ENCODE peak calls at places on chromosomes 12 and 14, in four cellular contexts. N, I, G and J are unnamed samples.

GRCh38 chr12:122646568-122647220 is 56.5 kb downstream of the HCAR2 start:
- DNase-seq in I (peak), N (no peak), G (no peak), J (peak)

GRCh38 chr12:71654200-71654599 is 9.4 kb downstream of the ZFC3H1 start:
- DNase-seq in I (no peak), N (no peak), G (no peak), J (no peak)

GRCh38 chr14:69852897-69853296 is 26.3 kb upstream of the SMOC1 start:
- DNase-seq in N (no peak), I (no peak), G (no peak), J (no peak)

GRCh38 chr12:10501031-10501430 is 4.7 kb upstream of the EIF2S3B start:
- DNase-seq in I (peak), N (no peak), G (peak), J (peak)

GRCh38 chr12:31355747-31356107 is 29.8 kb upstream of the SINHCAF start:
- DNase-seq in I (no peak), N (no peak), G (no peak), J (no peak)

GRCh38 chr12:107875772-107876171 is 101.3 kb downstream of the ASCL4 start:
- DNase-seq in G (no peak), N (no peak), I (no peak), J (no peak)

GRCh38 chr14:96502621-96503251 is 554 bp downstream of the PAPOLA start:
- DNase-seq in N (peak), G (peak), I (peak), J (peak)

GRCh38 chr12:19431407-19432308 is 7.6 kb upstream of the AEBP2 start:
- DNase-seq in I (peak), N (no peak), G (peak), J (no peak)

GRCh38 chr12:75275702-75276101 is 54.4 kb downstream of the CAPS2 start:
- DNase-seq in I (no peak), G (no peak), N (no peak), J (no peak)

GRCh38 chr14:31880935-31881334 is 196.2 kb upstream of the ARHGAP5 start:
- DNase-seq in I (peak), N (peak), G (peak), J (peak)

GRCh38 chr14:60183724-60184596 is 18.8 kb upstream of the DHRS7 start:
- DNase-seq in N (peak), G (peak), I (peak), J (peak)

GRCh38 chr12:111330800-111331752 is 37.8 kb downstream of the PHETA1 start:
- DNase-seq in N (peak), G (peak), I (peak), J (peak)

GRCh38 chr12:13606290-13606689 is 375.1 kb downstream of the GRIN2B start:
- DNase-seq in I (no peak), N (no peak), G (no peak), J (no peak)

GRCh38 chr12:91179315-91179714 is 3.3 kb downstream of the DCN start:
- DNase-seq in I (peak), G (no peak), N (no peak), J (peak)

GRCh38 chr12:26798013-26798412 is 35.0 kb downstream of the ITPR2 start:
- DNase-seq in I (peak), G (no peak), N (no peak), J (peak)

GRCh38 chr14:62604524-62604923 is 440.7 kb downstream of the KCNH5 start:
- DNase-seq in I (no peak), G (no peak), N (no peak), J (no peak)

GRCh38 chr12:14514154-14514842 is 53.4 kb downstream of the PLBD1 start:
- DNase-seq in N (peak), I (peak), G (peak), J (peak)

GRCh38 chr14:31926123-31926522 is 151.0 kb upstream of the ARHGAP5 start:
- DNase-seq in N (peak), G (peak), I (peak), J (peak)

GRCh38 chr14:74251546-74252030 is 12.3 kb downstream of the VSX2 start:
- DNase-seq in N (peak), G (peak), I (peak), J (peak)

GRCh38 chr12:51891843-51892242 is 3.9 kb downstream of the ANKRD33 start:
- DNase-seq in N (no peak), G (peak), I (peak), J (peak)

GRCh38 chr14:84520711-84521338 is 1009.1 kb upstream of the FLRT2 start:
- DNase-seq in I (no peak), N (peak), G (no peak), J (no peak)

GRCh38 chr12:24153041-24153440 is 203.6 kb upstream of the SOX5 start:
- DNase-seq in I (no peak), G (no peak), N (no peak), J (no peak)

GRCh38 chr12:14716848-14717444 is 20.5 kb upstream of the GUCY2C start:
- DNase-seq in G (peak), N (peak), I (peak), J (peak)

GRCh38 chr12:19997996-19998395 is 370.3 kb upstream of the PDE3A start:
- DNase-seq in G (no peak), I (no peak), N (no peak), J (peak)

GRCh38 chr14:102086346-102086971 is 385 bp downstream of the HSP90AA1 start:
- DNase-seq in N (peak), G (no peak), I (peak), J (peak)